ENCODE peak calls at places on chromosomes 1 and 21, in four cellular contexts. A is lower lobe of right lung, M is heart right ventricle, S is left ventricle myocardium inferior. Y is an unnamed sample. For H3K4me1, the result is how much of the 10 kb centered on the place peaks cover.

GRCh38 chr1:95561244-95561840 is 327.3 kb downstream of the RWDD3 start:
- DNase-seq in A (no peak), M (no peak), S (no peak), Y (no peak)

GRCh38 chr1:42739753-42740700 is at the start of gene CLDN19:
- DNase-seq in A (no peak), M (no peak), S (no peak), Y (no peak)

GRCh38 chr1:44849575-44850132 is 6.6 kb upstream of the PTCH2 start:
- DNase-seq in A (no peak), M (no peak), S (no peak), Y (no peak)

GRCh38 chr21:38957575-38958340 is 152.0 kb downstream of the ETS2 start:
- DNase-seq in A (no peak), M (no peak), S (no peak), Y (no peak)

GRCh38 chr1:212496673-212497072 is 64.0 kb downstream of the NENF start:
- DNase-seq in A (no peak), M (no peak), S (no peak), Y (no peak)

GRCh38 chr1:15785683-15786082 is 21.8 kb downstream of the UQCRHL start:
- DNase-seq in A (no peak), M (no peak), S (no peak), Y (no peak)

GRCh38 chr1:166975361-166976129 is at the start of gene ILDR2:
- DNase-seq in A (peak), M (peak), S (peak), Y (no peak)

GRCh38 chr1:168752171-168752570 is 23.2 kb upstream of the DPT start:
- DNase-seq in A (no peak), M (no peak), S (no peak), Y (no peak)

GRCh38 chr1:221363074-221363473 is 378.8 kb downstream of the DUSP10 start:
- DNase-seq in A (no peak), M (no peak), S (no peak), Y (no peak)

GRCh38 chr1:23904748-23905357 is 8.3 kb downstream of the CNR2 start:
- DNase-seq in A (no peak), M (no peak), S (no peak), Y (no peak)

GRCh38 chr1:62452951-62453350 is 16.1 kb downstream of the USP1 start:
- DNase-seq in A (no peak), M (no peak), S (no peak), Y (no peak)

GRCh38 chr21:15825699-15826098 is 95.9 kb downstream of the USP25 start:
- DNase-seq in A (no peak), M (no peak), S (no peak), Y (no peak)

GRCh38 chr1:150464422-150464826 is 22.8 kb upstream of the TARS2 start:
- DNase-seq in A (peak), M (peak), S (no peak), Y (no peak)

GRCh38 chr1:206769331-206769731 is 1.2 kb upstream of the IL19 start:
- DNase-seq in A (no peak), M (no peak), S (no peak), Y (no peak)

GRCh38 chr1:221979461-221980032 is 237.7 kb upstream of the DUSP10 start:
- DNase-seq in A (no peak), M (no peak), S (no peak), Y (no peak)

GRCh38 chr1:222026280-222026679 is 284.4 kb upstream of the DUSP10 start:
- DNase-seq in A (no peak), M (no peak), S (no peak), Y (no peak)

GRCh38 chr1:63799324-63799723 is 25.5 kb downstream of the ROR1 start:
- DNase-seq in A (no peak), M (no peak), S (no peak), Y (no peak)

GRCh38 chr1:30049748-30050147 is 673.6 kb downstream of the MATN1 start:
- DNase-seq in A (no peak), M (no peak), S (no peak), Y (no peak)

DNA sequence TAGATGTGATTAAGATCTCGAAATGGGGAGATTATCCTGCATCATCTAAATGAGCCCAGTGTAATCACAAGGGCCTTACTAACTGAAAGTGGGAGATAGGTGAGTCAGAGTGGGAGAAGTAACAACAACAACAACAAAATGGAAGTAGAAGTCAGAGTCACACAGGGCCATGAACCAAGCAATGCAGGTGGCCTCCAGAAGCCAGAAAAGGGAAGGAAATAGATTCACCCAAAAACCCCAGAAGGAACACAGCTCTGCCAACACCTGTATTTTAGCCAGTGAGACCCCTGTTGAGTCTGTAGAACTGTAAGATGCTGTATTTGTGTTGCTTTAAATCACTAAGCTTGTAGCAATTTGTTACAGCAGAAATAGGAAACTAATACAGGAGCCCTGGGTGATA is 4.1 kb downstream of the TAGLN2 start:
- DNase-seq in A (no peak), M (no peak), S (no peak), Y (no peak)
- H3K4me3 ChIP-seq in A (peak), M (peak), S (peak), Y (no peak)

GRCh38 chr1:111904478-111905218 is 84.8 kb downstream of the KCND3 start:
- DNase-seq in A (no peak), M (peak), S (peak), Y (no peak)
- H3K27ac ChIP-seq in A (no peak), M (peak), S (peak), Y (no peak)

GRCh38 chr1:20454004-20454403 is 32.0 kb downstream of the CAMK2N1 start:
- DNase-seq in A (no peak), M (no peak), S (no peak), Y (no peak)
- H3K4me1 ChIP-seq in A (under half), M (under half), S (under half), Y (under half)

GRCh38 chr1:145953861-145954260 is 4.0 kb downstream of the LIX1L start:
- DNase-seq in A (no peak), M (no peak), S (no peak), Y (no peak)
- H3K4me3 ChIP-seq in A (no peak), M (no peak), S (no peak), Y (no peak)

GRCh38 chr1:231626535-231626950 is at the start of gene DISC1:
- DNase-seq in A (peak), M (peak), S (peak), Y (peak)
- H3K27ac ChIP-seq in A (peak), M (peak), S (peak), Y (no peak)

GRCh38 chr1:204079608-204079999 is 6.7 kb downstream of the SOX13 start:
- DNase-seq in A (no peak), M (no peak), S (no peak), Y (no peak)
- H3K4me1 ChIP-seq in A (half or more), M (half or more), S (half or more), Y (under half)

GRCh38 chr1:163875214-163875926 is 553.6 kb downstream of the NUF2 start:
- DNase-seq in A (no peak), M (peak), S (peak), Y (no peak)
- H3K4me3 ChIP-seq in A (no peak), M (no peak), S (peak), Y (no peak)

GRCh38 chr1:50972766-50973165 is 2.7 kb downstream of the CDKN2C start:
- DNase-seq in A (no peak), M (no peak), S (no peak), Y (no peak)

GRCh38 chr1:50970508-50970885 is 452 bp downstream of the CDKN2C start:
- DNase-seq in A (no peak), M (no peak), S (no peak), Y (no peak)

GRCh38 chr1:50973255-50973654 is 3.2 kb downstream of the CDKN2C start:
- DNase-seq in A (no peak), M (no peak), S (no peak), Y (no peak)

GRCh38 chr1:50970927-50971582 is 1.0 kb downstream of the CDKN2C start:
- DNase-seq in A (no peak), M (no peak), S (no peak), Y (no peak)

DNA sequence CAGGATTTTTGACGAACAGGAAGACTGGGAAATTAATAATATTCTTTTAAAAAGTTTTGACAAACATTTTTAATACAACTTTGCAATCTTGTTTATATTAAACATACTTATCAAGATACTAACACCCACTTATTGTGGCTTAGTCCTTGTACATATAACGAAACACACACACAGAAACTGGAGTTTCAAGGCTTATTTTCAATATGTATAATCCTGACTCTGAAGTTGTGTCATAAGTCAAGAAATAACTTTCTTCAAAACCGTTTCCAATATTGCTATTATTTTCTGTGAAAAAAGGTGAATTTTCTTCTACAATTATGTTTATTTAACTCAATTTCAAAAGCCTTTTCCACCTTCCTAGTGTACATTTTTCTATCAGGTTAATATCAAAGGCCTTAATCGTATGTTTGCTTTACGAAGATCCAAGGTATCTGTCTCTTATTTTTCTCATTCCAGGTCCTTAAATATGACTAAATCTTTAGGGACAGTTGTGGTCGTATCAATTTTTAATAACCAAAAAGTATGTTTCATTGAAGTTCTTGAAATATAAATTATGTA is 1.8 kb downstream of the CDKN2C start:
- DNase-seq in A (no peak), M (no peak), S (no peak), Y (no peak)
- H3K27ac ChIP-seq in A (no peak), M (no peak), S (peak), Y (no peak)

GRCh38 chr21:44590311-44590721 is 2.0 kb downstream of the KRTAP10-6 start:
- DNase-seq in A (no peak), M (no peak), S (no peak), Y (no peak)
- H3K4me1 ChIP-seq in A (under half), M (under half), S (under half), Y (under half)

DNA sequence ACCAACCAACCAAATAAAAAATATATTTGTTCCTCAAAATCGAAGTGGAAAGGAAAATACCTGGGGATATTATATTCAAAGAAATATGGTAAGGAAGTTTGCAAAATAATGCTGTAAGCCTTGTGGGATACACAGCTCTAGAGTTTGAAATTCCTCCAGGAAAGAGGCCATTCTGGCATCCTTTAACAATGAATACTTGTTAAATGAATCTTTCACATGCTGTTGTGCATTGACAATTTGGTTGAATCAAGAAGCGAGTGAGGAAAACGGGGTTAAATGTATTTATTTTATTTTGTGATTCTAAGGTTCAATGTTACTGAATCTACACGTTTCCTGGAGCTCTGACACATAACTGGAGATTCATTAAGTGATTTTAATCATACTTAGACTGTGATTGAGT is 30.5 kb upstream of the NTNG1 start:
- DNase-seq in A (no peak), M (no peak), S (no peak), Y (no peak)
- H3K4me3 ChIP-seq in A (no peak), M (no peak), S (no peak), Y (no peak)

Y was measured in RWPE2.